ENCODE peak calls at places on chromosomes 1 and 21, in ten cellular contexts. B is IMR-90; D is body of pancreas; Y is lung microvascular endothelial cell; Q is T-helper 1 cell; H is stimulated activated CD4-positive, alpha-beta T cell treated with anti-CD3 and anti-CD28 coated beads, Interleukin-15, amount 100 ng/mL, for 1 hour; R is left ventricle myocardium inferior; C is WTC11; K is heart left ventricle; N is NCI-H1092 treated with DMSO at 0.1 percent for 48 hours. E is an unnamed sample.

GRCh38 chr1:178645157-178645825 is 79.8 kb upstream of the RALGPS2 start:
- DNase-seq in H (no peak), Q (no peak), N (no peak), R (no peak), C (no peak), B (peak), Y (no peak), K (no peak), D (no peak), E (peak)

GRCh38 chr1:44501022-44501910 is 96.2 kb downstream of the RNF220 start:
- DNase-seq in Q (no peak), N (no peak), C (no peak), B (no peak), D (no peak), Y (no peak), K (peak), R (no peak), H (no peak), E (no peak)

GRCh38 chr1:2857521-2857920 is 56.0 kb upstream of the TTC34 start:
- DNase-seq in R (no peak), B (no peak), K (no peak), C (no peak), N (no peak), Q (no peak), Y (no peak), H (no peak), D (no peak), E (no peak)

GRCh38 chr1:206600527-206600926 is 11.7 kb downstream of the EIF2D start:
- DNase-seq in K (no peak), H (no peak), R (no peak), C (no peak), N (no peak), Y (no peak), D (no peak), Q (no peak), B (no peak), E (no peak)

GRCh38 chr1:234582186-234582585 is 27.8 kb downstream of the IRF2BP2 start:
- DNase-seq in R (no peak), H (no peak), D (no peak), Y (no peak), Q (no peak), N (no peak), K (no peak), B (no peak), C (no peak), E (no peak)

GRCh38 chr1:184315254-184315653 is 71.6 kb upstream of the C1orf21 start:
- DNase-seq in R (no peak), D (no peak), Q (no peak), N (no peak), Y (no peak), K (no peak), B (peak), C (no peak), H (no peak), E (no peak)

GRCh38 chr21:19913995-19914394 is 1084.2 kb upstream of the NCAM2 start:
- DNase-seq in R (no peak), K (no peak), Y (no peak), Q (no peak), D (no peak), B (no peak), N (no peak), C (no peak), H (no peak), E (no peak)

GRCh38 chr1:225763815-225764548 is 13.6 kb upstream of the SRP9 start:
- DNase-seq in B (peak), N (peak), Y (peak), C (no peak), D (peak), K (peak), H (no peak), Q (no peak), R (no peak), E (no peak)

GRCh38 chr1:65027699-65028358 is 61.5 kb upstream of the JAK1 start:
- DNase-seq in C (no peak), R (peak), D (peak), N (no peak), Y (peak), H (no peak), B (no peak), K (peak), Q (no peak), E (no peak)

GRCh38 chr1:5532811-5533210 is 459.4 kb downstream of the NPHP4 start:
- DNase-seq in N (no peak), D (no peak), R (no peak), Y (no peak), H (no peak), B (no peak), K (no peak), Q (no peak), C (no peak), E (no peak)